ENCODE peak calls at places on chromosome 20, in nine cellular contexts. P is HL-60; O is cardiac muscle cell; W is A673; G is CD4-positive, alpha-beta memory T cell; R is psoas muscle; S is MM.1S; I is uterus; L is tibial nerve. H is an unnamed sample.

GRCh38 chr20:24303393-24303792 is 166.0 kb upstream of the SYNDIG1 start:
- DNase-seq in G (no peak), P (no peak), W (peak), S (peak), R (no peak), I (no peak), O (no peak), L (no peak), H (no peak)

GRCh38 chr20:33348136-33348937 is 53.0 kb downstream of the CDK5RAP1 start:
- DNase-seq in O (no peak), G (no peak), L (no peak), I (no peak), W (no peak), P (no peak), R (no peak), S (no peak), H (no peak)

GRCh38 chr20:15603501-15603900 is 969.7 kb downstream of the KIF16B start:
- DNase-seq in I (no peak), P (no peak), R (no peak), L (no peak), O (no peak), W (no peak), S (no peak), G (no peak), H (no peak)

GRCh38 chr20:45545754-45546453 is 1.3 kb downstream of the EPPIN start:
- DNase-seq in L (no peak), G (no peak), S (peak), R (no peak), I (no peak), W (peak), O (peak), P (no peak), H (no peak)

GRCh38 chr20:46093531-46093930 is 3.8 kb upstream of the NCOA5 start:
- DNase-seq in W (no peak), O (no peak), R (no peak), S (no peak), P (no peak), L (no peak), G (no peak), I (no peak), H (no peak)

GRCh38 chr20:4225778-4226177 is 210.4 kb upstream of the RNF24 start:
- DNase-seq in I (peak), W (no peak), R (no peak), P (no peak), O (no peak), S (no peak), L (no peak), G (no peak), H (peak)

GRCh38 chr20:32465092-32465900 is 107.2 kb downstream of the ASXL1 start:
- DNase-seq in I (peak), O (no peak), S (no peak), G (no peak), R (peak), L (no peak), W (no peak), P (no peak), H (no peak)

GRCh38 chr20:52230406-52230805 is 38.8 kb upstream of the ZFP64 start:
- DNase-seq in O (no peak), I (no peak), G (no peak), P (no peak), S (no peak), W (peak), R (no peak), L (no peak), H (no peak)

GRCh38 chr20:6501061-6501460 is 266.4 kb upstream of the BMP2 start:
- DNase-seq in W (no peak), I (no peak), R (no peak), G (no peak), L (no peak), S (no peak), P (no peak), O (no peak), H (no peak)

GRCh38 chr20:32554965-32555289 is 30.2 kb downstream of the NOL4L start:
- DNase-seq in O (no peak), S (no peak), R (no peak), G (no peak), P (no peak), W (no peak), L (no peak), I (no peak), H (no peak)

GRCh38 chr20:50020283-50020682 is 37.5 kb downstream of the SNAI1 start:
- DNase-seq in L (no peak), W (no peak), G (no peak), R (no peak), I (no peak), P (no peak), S (no peak), O (no peak), H (no peak)

GRCh38 chr20:32362924-32363364 is 4.8 kb downstream of the ASXL1 start:
- DNase-seq in I (no peak), O (no peak), S (no peak), W (no peak), P (no peak), G (no peak), L (no peak), R (no peak), H (no peak)

GRCh38 chr20:23320317-23320716 is 30.3 kb upstream of the NXT1 start:
- DNase-seq in I (no peak), S (no peak), W (peak), O (no peak), P (no peak), L (no peak), G (no peak), R (no peak), H (peak)

GRCh38 chr20:24897974-24898373 is 51.1 kb upstream of the CST7 start:
- DNase-seq in L (no peak), W (no peak), R (no peak), I (no peak), G (no peak), O (no peak), S (no peak), P (no peak), H (no peak)

GRCh38 chr20:47704746-47705496 is 80.4 kb downstream of the SULF2 start:
- DNase-seq in I (peak), S (no peak), O (no peak), P (no peak), G (no peak), R (peak), L (no peak), W (no peak), H (no peak)

GRCh38 chr20:40813213-40813510 is 124.1 kb upstream of the MAFB start:
- DNase-seq in L (no peak), I (no peak), S (no peak), P (no peak), W (no peak), O (no peak), G (no peak), R (no peak), H (no peak)

GRCh38 chr20:719816-720215 is 44.2 kb upstream of the SCRT2 start:
- DNase-seq in P (no peak), G (no peak), W (peak), O (no peak), I (no peak), S (no peak), L (no peak), R (no peak), H (no peak)

GRCh38 chr20:42024653-42025052 is 406.5 kb upstream of the CHD6 start:
- DNase-seq in G (no peak), W (peak), P (no peak), O (peak), L (no peak), S (peak), R (no peak), I (no peak), H (peak)

GRCh38 chr20:38825901-38826625 is 20.6 kb downstream of the PPP1R16B start:
- DNase-seq in I (no peak), R (no peak), G (no peak), L (no peak), P (no peak), W (peak), O (peak), S (no peak), H (peak)

GRCh38 chr20:46053416-46053815 is 24.4 kb downstream of the SLC12A5 start:
- DNase-seq in P (no peak), G (no peak), W (no peak), R (no peak), L (no peak), S (no peak), O (no peak), I (no peak), H (no peak)

GRCh38 chr20:32149566-32150170 is 40.2 kb downstream of the TM9SF4 start:
- DNase-seq in S (no peak), O (no peak), P (no peak), R (no peak), W (no peak), L (no peak), G (no peak), I (no peak), H (no peak)

GRCh38 chr20:8162610-8163009 is 30.5 kb downstream of the PLCB1 start:
- DNase-seq in G (no peak), W (no peak), P (no peak), O (no peak), I (no peak), S (no peak), R (no peak), L (no peak), H (no peak)

GRCh38 chr20:59939052-59939878 is 840 bp downstream of the PPP1R3D start:
- DNase-seq in O (no peak), S (no peak), I (peak), R (peak), P (no peak), W (no peak), G (peak), L (no peak), H (no peak)

GRCh38 chr20:63574156-63574828 is at the start of gene HELZ2:
- DNase-seq in R (peak), G (peak), W (peak), L (peak), P (no peak), O (peak), S (peak), I (peak), H (peak)

GRCh38 chr20:52340036-52340634 is 148.6 kb upstream of the ZFP64 start:
- DNase-seq in G (no peak), O (no peak), L (no peak), I (no peak), P (no peak), W (peak), S (no peak), R (no peak), H (peak)

GRCh38 chr20:61252601-61253263 is 671 bp downstream of the CDH4 start:
- DNase-seq in O (peak), W (peak), R (no peak), G (no peak), P (no peak), I (no peak), S (no peak), L (no peak), H (no peak)

GRCh38 chr20:23163562-23163961 is 77.4 kb upstream of the CD93 start:
- DNase-seq in R (no peak), W (no peak), I (no peak), P (no peak), L (peak), O (no peak), S (no peak), G (no peak), H (no peak)

GRCh38 chr20:50675671-50676376 is 15.5 kb downstream of the RIPOR3 start:
- DNase-seq in P (no peak), O (no peak), L (no peak), R (no peak), G (no peak), W (no peak), S (no peak), I (no peak), H (peak)

GRCh38 chr20:16486532-16486931 is 86.7 kb downstream of the KIF16B start:
- DNase-seq in S (no peak), L (no peak), I (no peak), R (no peak), P (no peak), G (no peak), O (no peak), W (no peak), H (no peak)

GRCh38 chr20:37379967-37380828 is 34.3 kb downstream of the SRC start:
- DNase-seq in G (no peak), R (peak), O (no peak), L (no peak), S (no peak), I (no peak), P (no peak), W (no peak), H (no peak)

DNA sequence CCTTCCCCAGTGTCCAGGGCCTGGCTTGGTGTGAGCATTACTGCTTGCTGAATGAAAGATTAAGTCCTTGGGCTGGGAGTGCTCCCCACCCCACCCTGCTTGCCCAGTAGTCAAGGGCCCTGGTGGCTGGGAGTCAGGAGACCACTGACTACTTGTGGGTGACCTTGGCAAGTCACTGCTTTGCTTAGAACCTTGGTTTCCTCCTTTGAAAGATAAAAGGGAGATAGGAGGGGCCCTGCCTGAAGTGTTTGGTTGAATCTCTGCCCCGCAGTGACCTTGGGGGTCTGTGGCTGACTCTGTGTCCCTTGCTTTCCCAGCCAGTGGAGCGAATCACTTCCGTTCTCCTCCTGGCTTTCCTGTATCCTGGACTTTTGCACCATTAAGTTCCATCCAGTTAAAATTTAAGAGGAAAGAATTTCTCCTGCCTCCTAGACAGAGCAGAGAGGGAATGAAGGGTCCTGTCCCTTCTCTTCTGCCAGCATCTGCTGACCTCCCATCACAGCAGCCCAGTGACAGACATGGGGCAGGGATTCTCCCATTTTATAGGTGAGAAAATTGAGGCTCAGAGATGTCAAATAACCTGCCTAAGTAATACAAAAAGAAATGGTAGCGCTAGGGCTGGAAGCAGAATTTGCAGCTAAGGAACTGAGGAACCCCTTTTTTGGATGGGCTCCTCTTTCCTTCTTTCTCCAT is 3.5 kb upstream of the EPB41L1 start:
- DNase-seq in W (no peak), S (no peak), O (no peak), P (no peak), G (no peak), R (no peak), I (no peak), L (no peak), H (no peak)
- H3K27ac ChIP-seq in W (no peak), S (no peak), O (peak), P (no peak), G (no peak), R (no peak), I (no peak), L (no peak), H (no peak)

GRCh38 chr20:1817577-1818211 is 77.5 kb upstream of the SIRPA start:
- DNase-seq in G (no peak), L (no peak), W (no peak), S (no peak), R (no peak), I (no peak), P (no peak), O (no peak), H (no peak)
- H3K27ac ChIP-seq in G (no peak), L (no peak), W (no peak), S (no peak), R (peak), I (no peak), P (peak), O (no peak), H (no peak)

GRCh38 chr20:62423326-62423706 is 4.0 kb downstream of the RBBP8NL start:
- DNase-seq in L (no peak), P (no peak), S (no peak), I (no peak), R (no peak), O (no peak), G (no peak), W (no peak), H (peak)
- H3K27ac ChIP-seq in L (no peak), P (no peak), S (no peak), I (no peak), R (no peak), O (no peak), G (no peak), W (no peak), H (no peak)

DNA sequence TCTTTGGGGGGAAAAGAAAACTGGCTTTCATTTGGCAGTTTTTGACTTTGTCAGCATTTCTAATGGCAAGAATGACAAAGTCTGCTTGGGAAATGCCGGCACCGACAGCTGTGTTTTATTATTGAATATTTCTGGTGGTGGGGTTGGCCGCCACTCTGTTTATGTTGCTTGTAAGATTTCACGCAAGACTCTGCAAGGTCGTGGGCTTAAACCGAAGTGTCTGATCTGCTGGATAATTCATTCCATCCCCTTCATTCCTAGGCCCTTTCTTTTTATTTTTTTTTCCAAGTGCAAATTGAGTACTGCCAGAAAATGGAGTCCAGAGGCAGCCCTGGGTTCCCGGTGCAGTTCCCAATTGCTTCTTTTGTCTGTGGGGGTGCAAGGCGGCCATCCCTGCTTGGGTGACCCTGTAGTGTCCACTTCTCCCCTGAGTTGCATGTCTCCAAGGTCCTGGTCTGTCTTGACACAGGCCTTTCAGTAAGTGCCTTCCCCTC is 170.4 kb upstream of the PMEPA1 start:
- DNase-seq in I (peak), G (no peak), P (no peak), L (peak), S (no peak), W (no peak), O (no peak), R (no peak), H (peak)
- H3K27ac ChIP-seq in I (peak), G (no peak), P (no peak), L (no peak), S (no peak), W (no peak), O (no peak), R (no peak), H (peak)

GRCh38 chr20:34586488-34587163 is 28.1 kb downstream of the MAP1LC3A start:
- DNase-seq in L (no peak), I (no peak), S (no peak), G (no peak), O (no peak), W (no peak), R (no peak), P (no peak), H (no peak)
- H3K27ac ChIP-seq in L (no peak), I (no peak), S (no peak), G (no peak), O (peak), W (no peak), R (no peak), P (no peak), H (no peak)

DNA sequence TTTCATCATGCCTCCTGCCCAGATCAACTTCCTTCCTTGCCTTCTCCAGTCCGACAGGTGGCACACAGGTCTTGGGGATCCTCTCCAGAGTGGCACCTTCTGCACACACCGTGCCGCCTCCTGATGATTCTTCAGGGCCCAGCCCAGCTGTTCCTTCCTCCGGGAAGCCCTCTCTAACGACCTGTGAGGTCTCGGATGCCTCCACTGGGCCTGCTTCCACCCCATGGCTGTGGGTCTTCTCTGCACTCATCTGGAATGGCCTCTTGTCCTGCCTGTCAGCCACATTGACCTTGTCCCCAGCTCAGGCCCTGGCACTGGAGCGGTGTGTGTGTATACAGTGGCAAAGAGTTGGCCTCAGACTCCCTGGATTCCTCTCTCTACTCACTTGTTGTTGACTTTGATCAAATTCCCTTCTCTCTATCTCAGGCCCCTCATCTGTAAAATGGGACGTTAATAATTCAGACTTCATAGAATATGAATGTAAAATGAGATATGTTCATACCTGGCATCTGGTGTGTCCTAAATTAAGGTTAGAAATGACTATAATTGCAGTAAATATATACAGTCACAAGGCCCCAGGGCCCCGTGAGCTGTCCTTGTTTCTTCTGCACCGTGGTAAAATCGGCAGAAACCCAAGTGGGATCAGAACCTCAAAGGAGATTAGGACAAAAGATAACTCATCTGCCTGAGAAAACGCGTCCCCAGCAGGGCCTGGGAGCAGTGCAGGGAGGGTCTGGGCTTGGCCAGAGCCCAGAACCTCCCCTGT is 1.5 kb downstream of the FAM210B start:
- DNase-seq in O (no peak), I (no peak), W (no peak), R (no peak), S (no peak), G (no peak), P (no peak), L (no peak), H (peak)
- H3K27ac ChIP-seq in O (peak), I (peak), W (no peak), R (peak), S (no peak), G (no peak), P (no peak), L (peak), H (peak)

DNA sequence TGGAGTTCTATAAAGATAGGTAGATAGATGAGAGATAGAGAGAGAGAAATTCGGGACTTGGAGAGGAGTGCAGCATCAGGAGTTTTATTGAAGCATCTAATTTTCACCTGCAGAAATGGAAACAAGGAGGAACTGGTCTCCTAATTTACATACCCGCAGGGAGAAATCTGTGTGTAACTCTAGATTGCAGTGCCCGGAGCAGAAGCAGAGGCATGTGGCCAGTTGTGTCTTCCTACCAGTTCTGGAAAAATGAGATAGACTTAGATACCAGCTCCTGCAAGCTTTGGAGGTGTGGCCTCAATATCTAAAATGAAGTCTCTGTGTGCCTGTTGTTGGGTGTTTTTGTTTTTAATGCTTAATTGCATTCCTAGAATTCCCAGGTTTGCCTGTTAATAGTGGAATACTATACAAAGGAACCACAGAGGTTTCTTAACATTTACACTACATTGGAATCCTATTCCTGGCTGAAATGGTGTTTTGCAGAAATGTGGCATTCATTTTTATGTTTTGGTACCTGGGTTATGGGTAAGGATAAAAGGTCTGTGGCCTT is 57.4 kb downstream of the DTD1 start:
- DNase-seq in S (no peak), R (no peak), P (no peak), O (no peak), G (no peak), L (no peak), W (no peak), I (no peak), H (no peak)
- H3K27ac ChIP-seq in S (no peak), R (no peak), P (no peak), O (no peak), G (no peak), L (no peak), W (no peak), I (no peak), H (no peak)

DNA sequence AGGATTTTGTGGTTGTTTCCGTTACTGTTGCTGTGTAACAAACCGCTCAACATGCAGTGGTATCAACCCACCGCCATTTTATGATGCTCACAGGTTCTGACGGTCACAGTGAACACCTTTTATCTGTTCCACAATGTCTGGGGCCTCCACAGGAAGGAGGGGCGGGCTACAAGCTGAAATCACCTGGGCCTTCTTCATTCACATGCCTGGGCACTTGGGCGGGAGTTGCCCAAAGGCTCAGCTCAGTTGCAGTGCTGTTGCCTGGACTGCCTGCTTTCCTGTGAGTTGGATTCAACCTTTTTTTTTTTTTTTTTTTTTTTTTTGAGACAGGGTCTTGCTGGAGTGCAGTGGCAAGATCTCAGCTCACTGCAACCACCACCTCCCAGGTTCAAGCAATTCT is 16.7 kb upstream of the AVP start:
- DNase-seq in W (no peak), S (no peak), O (no peak), P (no peak), I (no peak), G (no peak), R (no peak), L (no peak), H (no peak)
- H3K27ac ChIP-seq in W (no peak), S (no peak), O (no peak), P (no peak), I (no peak), G (no peak), R (no peak), L (no peak), H (no peak)

GRCh38 chr20:53706008-53706481 is 112.4 kb upstream of the ZNF217 start:
- DNase-seq in O (no peak), I (no peak), L (no peak), G (no peak), S (no peak), R (no peak), W (no peak), P (no peak), H (no peak)
- H3K27ac ChIP-seq in O (peak), I (no peak), L (no peak), G (no peak), S (no peak), R (no peak), W (no peak), P (peak), H (peak)